ENCODE peak calls at places on chromosomes 2 and 18, in four cellular contexts. E, D, T and Z are unnamed samples. For H3K36me3 and H3K4me1, the result is how much of the 10 kb centered on the place peaks cover.

GRCh38 chr18:40055262-40055661 is 1899.8 kb upstream of the PIK3C3 start:
- DNase-seq in E (no peak), D (no peak), T (no peak), Z (no peak)

GRCh38 chr2:175432021-175432420 is 250.5 kb upstream of the ATP5MC3 start:
- DNase-seq in E (no peak), T (no peak), D (no peak), Z (no peak)

GRCh38 chr18:68662779-68663178 is 52.1 kb downstream of the TMX3 start:
- DNase-seq in T (no peak), E (no peak), D (no peak), Z (no peak)

GRCh38 chr18:48736316-48736715 is 197.5 kb downstream of the CTIF start:
- DNase-seq in D (no peak), T (no peak), E (no peak), Z (no peak)

GRCh38 chr2:101115664-101116063 is 35.5 kb downstream of the TBC1D8 start:
- DNase-seq in E (no peak), D (no peak), T (no peak), Z (no peak)

GRCh38 chr2:51013060-51013746 is 18.7 kb downstream of the NRXN1 start:
- DNase-seq in E (peak), D (no peak), T (no peak), Z (peak)

GRCh38 chr18:41681138-41681881 is 273.7 kb upstream of the PIK3C3 start:
- DNase-seq in D (no peak), E (no peak), T (no peak), Z (no peak)

GRCh38 chr2:213150315-213150951 is 979 bp downstream of the IKZF2 start:
- DNase-seq in T (peak), D (peak), E (no peak), Z (no peak)

GRCh38 chr2:32436150-32436549 is 79.3 kb downstream of the BIRC6 start:
- DNase-seq in E (no peak), D (no peak), T (no peak), Z (no peak)

GRCh38 chr2:127226520-127227263 is 6.6 kb upstream of the CYP27C1 start:
- DNase-seq in T (no peak), D (no peak), E (peak), Z (peak)

GRCh38 chr18:13256444-13257305 is 38.1 kb downstream of the LDLRAD4 start:
- DNase-seq in E (no peak), T (no peak), D (no peak), Z (no peak)

GRCh38 chr2:85377083-85377482 is 22.5 kb downstream of the ELMOD3 start:
- DNase-seq in D (no peak), T (no peak), E (no peak), Z (no peak)

GRCh38 chr2:166092889-166093288 is 34.9 kb downstream of the SCN1A start:
- DNase-seq in D (no peak), E (no peak), T (no peak), Z (no peak)

GRCh38 chr2:231667497-231667896 is 40.8 kb upstream of the PTMA start:
- DNase-seq in T (no peak), D (no peak), E (no peak), Z (no peak)

GRCh38 chr2:30756051-30756719 is 51.1 kb downstream of the CAPN13 start:
- DNase-seq in T (no peak), E (no peak), D (no peak), Z (peak)

GRCh38 chr2:111116016-111116746 is 4.5 kb upstream of the BCL2L11 start:
- DNase-seq in D (no peak), T (no peak), E (no peak), Z (no peak)

GRCh38 chr2:27799646-27800010 is 28.1 kb downstream of the MRPL33 start:
- DNase-seq in T (no peak), D (no peak), E (no peak), Z (no peak)

GRCh38 chr2:27802547-27802946 is 31.0 kb downstream of the MRPL33 start:
- DNase-seq in T (no peak), D (no peak), E (no peak), Z (no peak)

GRCh38 chr2:27798948-27799645 is 27.6 kb downstream of the MRPL33 start:
- DNase-seq in T (peak), D (peak), E (no peak), Z (no peak)

GRCh38 chr2:27803046-27803445 is 31.5 kb downstream of the MRPL33 start:
- DNase-seq in D (no peak), E (no peak), T (no peak), Z (no peak)

GRCh38 chr2:27800856-27801255 is 29.3 kb downstream of the MRPL33 start:
- DNase-seq in E (no peak), T (no peak), D (no peak), Z (no peak)
- TF ChIP-seq POLR2A in E (no peak), T (no peak), D (no peak), Z (no peak)

GRCh38 chr18:75369026-75369425 is 58.5 kb downstream of the SMIM21 start:
- DNase-seq in T (no peak), D (no peak), E (no peak), Z (no peak)
- H3K36me3 ChIP-seq in T (under half), D (under half), E (under half), Z (under half)

GRCh38 chr2:99481941-99482340 is 7.9 kb downstream of the REV1 start:
- DNase-seq in T (no peak), E (no peak), D (peak), Z (no peak)

GRCh38 chr2:99480390-99480789 is 9.4 kb downstream of the REV1 start:
- DNase-seq in T (no peak), E (no peak), D (no peak), Z (no peak)

GRCh38 chr2:99478632-99479031 is 11.2 kb downstream of the REV1 start:
- DNase-seq in D (no peak), T (no peak), E (no peak), Z (no peak)

GRCh38 chr2:99484205-99484604 is 5.6 kb downstream of the REV1 start:
- DNase-seq in D (no peak), E (no peak), T (no peak), Z (no peak)

GRCh38 chr2:99481527-99481926 is 8.3 kb downstream of the REV1 start:
- DNase-seq in E (no peak), D (no peak), T (no peak), Z (no peak)
- H3K4me1 ChIP-seq in E (half or more), D (half or more), T (under half), Z (under half)

DNA sequence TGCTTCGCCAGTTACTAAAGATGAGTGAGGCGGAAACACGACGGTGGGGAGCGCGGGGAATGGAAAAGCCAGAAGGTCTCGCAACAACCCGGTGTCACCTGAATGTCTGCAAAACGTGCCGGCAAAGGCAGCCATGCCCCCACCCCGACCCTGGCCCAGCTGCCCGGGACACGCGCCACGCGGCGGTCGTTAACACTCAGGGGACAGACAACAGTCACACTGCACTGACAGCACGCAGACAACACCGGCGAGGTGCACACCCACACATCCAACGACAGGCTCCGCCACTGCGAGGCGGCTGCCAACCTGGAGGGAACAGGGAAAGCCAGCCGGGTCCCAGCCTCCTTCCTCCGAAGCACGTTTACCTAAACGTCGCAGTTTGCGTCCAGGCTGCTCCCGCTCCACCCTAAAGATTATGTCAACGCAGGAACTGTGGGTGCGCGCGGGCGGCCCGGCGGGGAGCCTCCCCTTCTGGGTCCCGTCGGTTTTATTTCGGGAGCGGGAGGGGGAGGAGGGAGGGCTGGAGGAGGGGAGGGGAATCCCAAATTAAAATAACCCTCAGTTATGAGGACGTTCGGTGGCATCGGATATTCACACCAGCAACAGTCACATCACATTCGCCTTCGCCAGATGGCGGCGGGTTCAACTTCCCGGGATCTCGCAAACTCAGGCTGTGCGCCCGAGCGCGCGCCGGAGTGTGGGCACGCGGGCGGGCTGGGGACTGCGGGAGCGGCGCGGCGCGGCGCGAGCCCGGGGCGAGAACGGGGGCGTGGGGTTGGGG is 694 bp downstream of the PTGR3 start:
- DNase-seq in D (peak), E (peak), T (peak), Z (peak)
- TF ChIP-seq POLR2A in D (no peak), E (no peak), T (no peak), Z (no peak)

GRCh38 chr18:79733996-79734770 is 54.6 kb downstream of the CTDP1 start:
- DNase-seq in E (no peak), D (no peak), T (peak), Z (no peak)
- H3K36me3 ChIP-seq in E (half or more), D (half or more), T (under half), Z (under half)

GRCh38 chr2:45470531-45470930 is 140.5 kb downstream of the SRBD1 start:
- DNase-seq in E (no peak), D (peak), T (peak), Z (no peak)
- H3K4me1 ChIP-seq in E (under half), D (under half), T (under half), Z (under half)

DNA sequence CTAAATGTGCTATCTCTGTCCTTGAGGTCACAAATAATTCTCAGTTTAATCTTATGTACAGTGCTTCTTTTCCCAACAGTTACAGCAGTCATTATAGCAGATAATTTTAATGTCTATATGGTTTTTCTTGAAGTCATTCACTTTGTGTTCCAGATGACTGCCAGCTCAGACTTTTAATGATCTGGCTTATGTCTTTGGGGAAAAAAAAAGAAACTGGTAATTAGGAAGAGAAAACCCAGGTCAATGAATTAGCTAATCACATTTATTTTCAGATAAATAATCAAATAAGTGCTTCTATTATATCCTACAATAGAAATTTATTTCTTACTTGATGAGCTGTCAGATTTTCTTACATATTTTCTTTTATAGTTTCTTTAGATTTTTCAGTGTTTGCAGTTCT is 96.0 kb downstream of the COMMD1 start:
- DNase-seq in E (no peak), D (no peak), T (no peak), Z (no peak)
- TF ChIP-seq POLR2A in E (no peak), D (no peak), T (no peak), Z (no peak)

GRCh38 chr2:159758239-159758638 is 39.8 kb downstream of the CD302 start:
- DNase-seq in E (no peak), D (no peak), T (no peak), Z (no peak)

GRCh38 chr2:159758686-159759085 is 39.3 kb downstream of the CD302 start:
- DNase-seq in E (no peak), T (no peak), D (no peak), Z (no peak)

GRCh38 chr2:159753797-159754196 is 41.5 kb downstream of the MARCHF7 start:
- DNase-seq in E (no peak), D (no peak), T (no peak), Z (no peak)

GRCh38 chr2:159755014-159755413 is 42.7 kb downstream of the MARCHF7 start:
- DNase-seq in T (no peak), E (no peak), D (no peak), Z (no peak)

DNA sequence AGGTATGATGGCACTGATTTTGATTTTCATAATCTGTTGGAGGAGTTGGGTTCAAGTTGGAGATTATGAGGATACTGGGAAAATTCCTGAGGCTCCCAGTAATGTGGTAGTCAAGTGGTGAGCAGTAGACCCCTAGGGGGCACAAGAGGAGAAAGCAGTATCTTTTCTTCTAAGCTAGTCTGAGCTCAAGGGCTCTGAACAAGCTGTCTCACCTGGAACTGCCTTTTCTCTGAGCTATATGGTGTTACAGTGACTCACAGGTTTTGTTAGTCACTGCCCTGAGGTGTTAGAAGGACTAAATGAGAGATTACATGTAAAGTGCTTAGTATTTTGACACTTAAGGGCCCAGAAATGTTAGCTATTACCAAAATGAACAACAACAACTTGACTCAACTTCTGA is 42.2 kb downstream of the CD302 start:
- DNase-seq in D (no peak), E (no peak), T (no peak), Z (no peak)
- H3K36me3 ChIP-seq in D (under half), E (half or more), T (under half), Z (under half)

GRCh38 chr2:3457524-3458395 is 61.6 kb downstream of the ADI1 start:
- DNase-seq in T (no peak), E (peak), D (no peak), Z (no peak)
- H3K4me1 ChIP-seq in T (under half), E (under half), D (half or more), Z (under half)